ENCODE peak calls at places on chromosomes 16 and 17, in eight cellular contexts. Q is NCI-H1930; S is HuH-7.5; W is NCI-H2107; R is NCI-H1105; Y is activated CD8-positive, alpha-beta memory T cell treated with anti-CD3 and anti-CD28 coated beads for 1 hour; H is A673; O is activated CD4-positive, alpha-beta T cell treated with anti-CD3 and anti-CD28 coated beads for 36 hours. E is an unnamed sample.

GRCh38 chr16:4184038-4184702 is 57.7 kb downstream of the SRL start:
- DNase-seq in Q (no peak), S (no peak), W (no peak), R (no peak), Y (no peak), H (no peak), O (no peak), E (no peak)

GRCh38 chr17:66466933-66467367 is 164.5 kb downstream of the PRKCA start:
- DNase-seq in Q (no peak), S (peak; percentile 36), W (no peak), R (no peak), Y (no peak), H (peak; percentile 89), O (peak; percentile 85), E (no peak)

GRCh38 chr16:8567355-8568230 is 22.7 kb downstream of the TMEM114 start:
- DNase-seq in Q (peak; percentile 85), S (peak; percentile 72), W (peak; percentile 83), R (peak; percentile 28), Y (peak; percentile 32), H (peak; percentile 98), O (peak; percentile 87), E (peak; percentile 76)

GRCh38 chr17:82839617-82840292 is at the start of gene ZNF750:
- DNase-seq in Q (no peak), S (no peak), W (peak; percentile 46), R (no peak), Y (no peak), H (no peak), O (no peak), E (no peak)

GRCh38 chr16:52548261-52549010 is 1.5 kb upstream of the TOX3 start:
- DNase-seq in Q (no peak), S (no peak), W (peak; percentile 54), R (no peak), Y (no peak), H (no peak), O (no peak), E (no peak)

GRCh38 chr16:50841081-50841886 is 99.4 kb downstream of the CYLD start:
- DNase-seq in Q (no peak), S (no peak), W (no peak), R (no peak), Y (no peak), H (no peak), O (peak; percentile 61), E (no peak)

GRCh38 chr17:69445132-69445531 is 30.6 kb downstream of the MAP2K6 start:
- DNase-seq in Q (no peak), S (no peak), W (no peak), R (no peak), Y (no peak), H (no peak), O (no peak), E (no peak)

GRCh38 chr16:89923640-89924297 is 627 bp downstream of the TUBB3 start:
- DNase-seq in Q (peak; percentile 17), S (peak; percentile 63), W (no peak), R (peak; percentile 41), Y (no peak), H (peak; percentile 42), O (no peak), E (peak; percentile 44)

GRCh38 chr17:46910179-46910927 is 12.6 kb upstream of the GOSR2 start:
- DNase-seq in Q (no peak), S (no peak), W (no peak), R (peak; percentile 20), Y (no peak), H (no peak), O (no peak), E (no peak)

GRCh38 chr16:52035406-52035805 is 511.5 kb downstream of the TOX3 start:
- DNase-seq in Q (no peak), S (no peak), W (no peak), R (no peak), Y (no peak), H (no peak), O (no peak), E (no peak)

GRCh38 chr17:78805301-78805700 is 23.2 kb upstream of the CYTH1 start:
- DNase-seq in Q (no peak), S (no peak), W (no peak), R (no peak), Y (peak; percentile 39), H (peak; percentile 36), O (peak; percentile 91), E (no peak)

GRCh38 chr16:88967800-88968588 is 9.0 kb downstream of the CBFA2T3 start:
- DNase-seq in Q (no peak), S (no peak), W (no peak), R (no peak), Y (no peak), H (no peak), O (peak; percentile 41), E (no peak)